ENCODE peak calls at places on chromosomes 13 and 19, in six cellular contexts. D, X, J, W, A and P are unnamed samples.
A peak's percentile ranks its signal among the peaks of the same experiment; 100 is the strongest.

GRCh38 chr19:4009990-4010807 is 2.7 kb downstream of the PIAS4 start:
- DNase-seq in J (no peak), A (no peak), X (peak; percentile 78), W (peak; percentile 58), D (no peak), P (no peak)

GRCh38 chr19:5122671-5123409 is 153.9 kb downstream of the KDM4B start:
- DNase-seq in J (no peak), X (no peak), A (no peak), W (no peak), D (no peak), P (no peak)

GRCh38 chr19:39047076-39047475 is 14.7 kb upstream of the FBXO27 start:
- DNase-seq in J (no peak), W (no peak), D (no peak), A (no peak), X (no peak), P (no peak)

GRCh38 chr13:60356970-60357369 is 40.0 kb upstream of the TDRD3 start:
- DNase-seq in W (no peak), X (no peak), A (no peak), J (no peak), D (no peak), P (no peak)

GRCh38 chr13:84417426-84417825 is 535.2 kb upstream of the SLITRK1 start:
- DNase-seq in J (no peak), D (no peak), X (no peak), A (no peak), W (no peak), P (no peak)

GRCh38 chr19:52453324-52454094 is at the start of gene ZNF578:
- DNase-seq in J (peak; percentile 43), A (peak; percentile 43), D (peak; percentile 46), W (peak; percentile 81), X (peak; percentile 85), P (peak; percentile 93)

GRCh38 chr13:20945952-20946383 is 43.4 kb upstream of the XPO4 start:
- DNase-seq in X (peak; percentile 69), J (no peak), W (no peak), D (peak; percentile 22), A (no peak), P (no peak)

GRCh38 chr13:60311527-60311926 is 85.5 kb upstream of the TDRD3 start:
- DNase-seq in X (no peak), W (no peak), D (no peak), A (no peak), J (no peak), P (no peak)

GRCh38 chr19:15285896-15286591 is 46.3 kb downstream of the BRD4 start:
- DNase-seq in D (no peak), J (no peak), W (no peak), A (no peak), X (no peak), P (no peak)

GRCh38 chr19:31318790-31319189 is 30.4 kb downstream of the TSHZ3 start:
- DNase-seq in X (peak; percentile 49), D (no peak), A (no peak), W (no peak), J (no peak), P (no peak)
- H3K27me3 ChIP-seq in X (no peaks in the 10 kb centered on the region), D (no peaks in the 10 kb centered on the region), A (no peaks in the 10 kb centered on the region), W (no peaks in the 10 kb centered on the region), J (no peaks in the 10 kb centered on the region), P (no peaks in the 10 kb centered on the region)

DNA sequence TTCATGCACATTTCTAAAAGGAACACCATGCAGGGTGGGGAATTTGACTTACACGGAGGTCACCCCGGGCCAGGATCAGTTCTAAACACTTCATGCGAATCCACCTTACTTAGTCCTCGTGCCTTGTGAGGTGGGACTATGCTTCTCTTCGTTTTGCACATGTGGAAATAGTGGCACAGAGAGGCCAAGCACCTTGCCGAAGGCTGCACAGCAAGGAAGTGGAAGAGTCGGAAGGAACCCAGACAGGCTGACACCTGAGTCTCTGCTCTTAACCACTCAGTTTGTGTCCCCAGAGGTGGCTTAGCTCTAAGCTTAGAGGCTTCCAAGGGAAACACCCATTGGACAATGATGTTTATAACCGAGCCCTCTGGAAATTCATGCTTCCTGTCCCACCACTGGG is 150.1 kb downstream of the CACNA1A start:
- DNase-seq in X (no peak), D (no peak), J (no peak), A (no peak), W (no peak), P (no peak)
- TF ChIP-seq EP300 in X (no peak), D (no peak), J (no peak), A (no peak), W (no peak), P (no peak)

DNA sequence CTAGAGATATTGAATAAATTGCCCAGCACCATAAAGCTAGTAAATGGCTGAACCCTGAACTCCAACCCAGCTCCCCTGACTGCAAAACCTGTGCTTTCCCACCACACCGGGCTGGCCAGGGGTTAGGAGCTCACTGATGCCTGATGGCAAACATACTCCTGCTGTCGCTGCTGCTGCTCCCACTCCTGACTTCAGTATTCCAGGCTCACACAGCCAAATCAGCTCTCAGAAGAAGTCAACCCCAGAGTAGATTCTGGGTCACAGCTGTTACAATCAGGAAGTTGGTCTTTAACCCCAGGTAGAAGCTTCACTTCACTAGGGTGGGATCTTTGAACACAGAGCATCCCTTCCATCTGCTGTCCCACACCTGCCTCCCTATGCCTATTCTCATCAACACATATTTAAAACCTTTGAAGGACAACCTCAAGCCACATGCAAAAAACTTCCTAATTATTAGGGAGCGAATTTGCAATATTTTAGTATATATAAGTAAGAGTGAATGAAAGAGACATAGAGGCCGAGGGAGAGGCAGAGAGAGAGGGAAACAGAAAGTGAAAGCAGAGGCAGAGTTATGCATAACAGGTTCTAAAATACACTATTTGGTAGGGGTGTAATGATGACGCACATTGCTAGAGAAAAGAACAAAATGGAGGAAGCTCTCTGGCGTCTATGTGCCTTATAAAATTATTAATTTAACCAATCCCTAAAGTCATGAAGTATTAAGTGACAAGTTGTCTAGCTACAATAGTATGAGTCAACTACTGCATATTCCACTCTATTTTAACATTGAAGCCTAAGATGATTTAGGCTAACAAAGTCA is 99.4 kb upstream of the SERP2 start:
- DNase-seq in J (no peak), D (no peak), W (no peak), A (no peak), X (no peak), P (no peak)
- H3K4me3 ChIP-seq in J (no peak overlapping the region), D (no peak overlapping the region), W (no peak overlapping the region), A (no peak overlapping the region), X (peak overlapping the region; percentile 12), P (peak overlapping the region; percentile 4)

GRCh38 chr19:57506163-57506562 is 6.4 kb downstream of the ZNF773 start:
- DNase-seq in J (no peak), X (no peak), A (no peak), D (no peak), W (no peak), P (no peak)
- H3K27me3 ChIP-seq in J (no peaks in the 10 kb centered on the region), X (no peaks in the 10 kb centered on the region), A (no peaks in the 10 kb centered on the region), D (no peaks in the 10 kb centered on the region), W (no peaks in the 10 kb centered on the region), P (no peaks in the 10 kb centered on the region)

GRCh38 chr19:1103691-1104451 is at the start of gene GPX4:
- DNase-seq in J (peak; percentile 100), D (peak; percentile 100), W (peak; percentile 100), A (peak; percentile 99), X (peak; percentile 100), P (peak; percentile 100)

GRCh38 chr19:1104452-1105216 is 840 bp downstream of the GPX4 start:
- DNase-seq in D (peak; percentile 82), J (peak; percentile 69), W (peak; percentile 88), A (peak; percentile 67), X (peak; percentile 89), P (no peak)

GRCh38 chr19:1101337-1101698 is 2.5 kb upstream of the GPX4 start:
- DNase-seq in W (no peak), X (peak; percentile 87), J (peak; percentile 44), D (peak; percentile 40), A (no peak), P (no peak)

GRCh38 chr19:1105217-1105872 is 1.6 kb downstream of the GPX4 start:
- DNase-seq in W (no peak), X (no peak), A (no peak), D (no peak), J (no peak), P (no peak)

DNA sequence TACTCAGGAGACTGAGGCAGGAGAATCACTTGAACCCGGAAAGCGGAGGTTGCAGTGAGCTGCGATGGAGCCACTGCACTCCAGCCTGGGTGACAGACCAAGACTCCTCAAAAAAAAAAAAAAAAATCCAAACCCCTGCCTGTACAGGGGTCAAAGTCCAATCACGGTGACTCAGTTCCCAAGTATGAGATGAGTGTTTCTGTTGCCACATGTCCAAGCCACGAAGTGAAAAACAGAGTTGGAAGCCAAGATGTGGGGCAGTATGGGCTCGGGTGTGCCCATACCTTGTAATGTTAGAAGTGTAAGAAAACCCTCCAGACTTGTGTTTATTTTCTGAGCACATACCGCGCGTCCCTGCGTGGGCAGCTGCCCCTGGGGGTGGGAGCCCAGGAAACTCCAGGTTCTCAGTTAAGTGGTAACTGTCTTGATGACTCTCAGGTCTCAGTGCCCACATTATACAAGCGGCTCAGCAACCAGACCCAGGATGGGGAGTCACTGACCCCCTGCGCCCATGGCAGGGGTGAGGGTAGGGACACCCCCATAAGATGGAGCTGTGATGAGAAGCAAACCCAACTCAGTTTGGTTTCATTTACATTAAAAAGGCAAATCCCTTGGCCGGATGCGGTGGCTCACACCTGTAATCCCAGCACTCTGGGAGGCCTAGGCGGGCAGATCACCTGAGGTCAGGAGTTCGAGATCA is 1.2 kb upstream of the GPX4 start:
- DNase-seq in J (peak; percentile 64), D (peak; percentile 64), W (no peak), X (no peak), A (no peak), P (no peak)
- TF ChIP-seq EP300 in J (no peak), D (no peak), W (no peak), X (no peak), A (peak; percentile 88), P (no peak)

DNA sequence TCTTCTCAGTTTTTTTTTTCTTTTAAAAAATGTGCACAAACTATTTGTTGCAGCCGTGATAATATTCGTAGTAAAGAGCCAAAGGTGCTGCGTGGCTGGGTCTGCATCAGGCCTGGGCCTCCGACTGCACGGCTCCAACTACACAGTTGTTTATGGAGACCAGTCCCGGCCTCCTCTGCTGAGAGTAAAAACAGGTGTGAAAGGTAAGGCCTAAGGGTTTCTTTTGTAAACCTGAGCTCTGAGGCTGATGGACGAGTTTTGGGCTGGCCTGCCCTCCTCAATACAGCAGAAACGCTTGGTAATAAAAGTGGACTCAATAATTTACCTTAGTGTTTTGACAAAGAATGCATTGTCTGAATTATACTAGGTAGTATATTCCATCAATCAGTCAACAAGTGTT is 3.9 kb downstream of the MBNL2 start:
- DNase-seq in J (no peak), X (no peak), D (no peak), A (no peak), W (no peak), P (no peak)
- H3K4me3 ChIP-seq in J (peak overlapping the region; percentile 57), X (peak overlapping the region; percentile 59), D (no peak overlapping the region), A (peak overlapping the region; percentile 56), W (peak overlapping the region; percentile 57), P (peak overlapping the region; percentile 67)